ENCODE peak calls at places on chromosomes 7 and 10, in four cellular contexts. C, Y, O and E are unnamed samples.

GRCh38 chr10:123974406-123974805 is 82.8 kb upstream of the CPXM2 start:
- DNase-seq in C (no peak), Y (peak; percentile 52), O (no peak), E (no peak)

GRCh38 chr10:117509573-117509972 is 33.0 kb upstream of the EMX2 start:
- DNase-seq in C (no peak), Y (no peak), O (no peak), E (no peak)

GRCh38 chr10:106175760-106176377 is 988.6 kb downstream of the SORCS1 start:
- DNase-seq in C (no peak), Y (peak; percentile 12), O (peak; percentile 7), E (no peak)

GRCh38 chr7:136117539-136117938 is 140.4 kb upstream of the MTPN start:
- DNase-seq in C (no peak), Y (no peak), O (no peak), E (no peak)

GRCh38 chr7:122307228-122307619 is 2.7 kb upstream of the FEZF1 start:
- DNase-seq in C (no peak), Y (no peak), O (no peak), E (no peak)

GRCh38 chr10:126921974-126922525 is 16.8 kb downstream of the DOCK1 start:
- DNase-seq in C (no peak), Y (peak; percentile 91), O (no peak), E (no peak)

GRCh38 chr7:39085189-39085588 is 107.5 kb downstream of the POU6F2 start:
- DNase-seq in C (no peak), Y (no peak), O (no peak), E (no peak)

GRCh38 chr10:32577448-32577847 is 131.5 kb downstream of the CCDC7 start:
- DNase-seq in C (no peak), Y (peak; percentile 17), O (no peak), E (no peak)

GRCh38 chr7:150937848-150938561 is 40.1 kb downstream of the KCNH2 start:
- DNase-seq in C (no peak), Y (peak; percentile 70), O (no peak), E (no peak)

GRCh38 chr10:49115796-49116508 is 630 bp upstream of the VSTM4 start:
- DNase-seq in C (no peak), Y (no peak), O (no peak), E (peak; percentile 19)

GRCh38 chr7:12570529-12571461 is at the start of gene SCIN:
- DNase-seq in C (no peak), Y (peak; percentile 39), O (peak; percentile 32), E (peak; percentile 64)

GRCh38 chr7:32941996-32942782 is 15.1 kb upstream of the FKBP9 start:
- DNase-seq in C (peak; percentile 47), Y (peak; percentile 58), O (peak; percentile 71), E (no peak)

GRCh38 chr7:39184387-39184786 is 206.7 kb downstream of the POU6F2 start:
- DNase-seq in C (no peak), Y (no peak), O (no peak), E (no peak)

GRCh38 chr7:84073476-84073875 is 121.1 kb downstream of the SEMA3A start:
- DNase-seq in C (no peak), Y (peak; percentile 61), O (no peak), E (no peak)

GRCh38 chr7:30159698-30160143 is 24.9 kb downstream of the MTURN start:
- DNase-seq in C (no peak), Y (peak; percentile 45), O (no peak), E (no peak)

GRCh38 chr10:60093317-60093716 is 187.0 kb upstream of the CCDC6 start:
- DNase-seq in C (no peak), Y (no peak), O (no peak), E (no peak)

GRCh38 chr7:6256709-6257535 is 15.5 kb downstream of the CYTH3 start:
- DNase-seq in C (no peak), Y (peak; percentile 80), O (peak; percentile 62), E (no peak)

GRCh38 chr7:70696139-70696782 is 435.7 kb upstream of the GALNT17 start:
- DNase-seq in C (no peak), Y (peak; percentile 65), O (no peak), E (no peak)

GRCh38 chr10:6024334-6024682 is 37.9 kb downstream of the IL2RA start:
- DNase-seq in C (no peak), Y (no peak), O (no peak), E (no peak)

GRCh38 chr10:65430979-65431378 is 1494.9 kb upstream of the LRRTM3 start:
- DNase-seq in C (no peak), Y (no peak), O (no peak), E (no peak)

GRCh38 chr10:101557541-101557940 is 30.5 kb downstream of the POLL start:
- DNase-seq in C (no peak), Y (no peak), O (no peak), E (no peak)

GRCh38 chr7:107605223-107605815 is 25.3 kb downstream of the BCAP29 start:
- DNase-seq in C (no peak), Y (no peak), O (no peak), E (no peak)

GRCh38 chr10:128958881-128959690 is 508.0 kb upstream of the MGMT start:
- DNase-seq in C (no peak), Y (no peak), O (no peak), E (no peak)

GRCh38 chr10:46554166-46554781 is 2.2 kb downstream of the GPRIN2 start:
- DNase-seq in C (no peak), Y (no peak), O (no peak), E (no peak)

GRCh38 chr7:28298870-28299484 is 113.3 kb upstream of the CREB5 start:
- DNase-seq in C (no peak), Y (peak; percentile 50), O (no peak), E (no peak)

GRCh38 chr7:28618383-28618782 is 206.1 kb downstream of the CREB5 start:
- DNase-seq in C (no peak), Y (no peak), O (no peak), E (no peak)

GRCh38 chr7:70937424-70937823 is 194.5 kb upstream of the GALNT17 start:
- DNase-seq in C (no peak), Y (no peak), O (no peak), E (peak; percentile 5)

GRCh38 chr10:3091921-3092320 is 24.6 kb downstream of the PFKP start:
- DNase-seq in C (no peak), Y (no peak), O (no peak), E (no peak)

GRCh38 chr7:127484954-127485353 is 92.4 kb upstream of the ZNF800 start:
- DNase-seq in C (no peak), Y (no peak), O (no peak), E (no peak)

GRCh38 chr7:127485482-127485881 is 93.0 kb upstream of the ZNF800 start:
- DNase-seq in C (no peak), Y (no peak), O (no peak), E (no peak)

GRCh38 chr7:127487381-127487780 is 94.9 kb upstream of the ZNF800 start:
- DNase-seq in C (no peak), Y (no peak), O (no peak), E (no peak)

DNA sequence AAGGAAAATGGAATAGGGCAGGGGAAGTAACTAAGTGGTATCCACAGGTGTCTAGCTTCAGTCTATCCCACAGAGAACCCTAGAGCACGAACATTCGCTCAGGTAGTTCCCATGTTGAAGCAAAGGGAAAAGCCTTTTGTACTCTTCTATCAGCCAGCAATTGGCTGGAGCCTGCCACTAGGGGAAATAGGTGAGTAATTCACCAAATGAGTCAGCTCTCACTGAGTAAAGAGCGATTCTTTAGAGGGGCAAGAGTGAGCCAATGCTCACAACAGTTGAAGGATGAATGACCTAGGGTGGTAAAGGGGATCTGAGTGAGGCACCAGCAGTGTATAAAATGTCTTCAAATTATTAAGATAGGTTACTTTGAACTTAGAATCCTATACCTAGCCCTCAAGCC is 94.1 kb upstream of the ZNF800 start:
- DNase-seq in C (no peak), Y (no peak), O (no peak), E (no peak)
- TF ChIP-seq CTCF in C (no peak), Y (no peak), O (no peak), E (no peak)

GRCh38 chr10:100481462-100482081 is 18.8 kb downstream of the WNT8B start:
- DNase-seq in C (peak; percentile 91), Y (peak; percentile 70), O (peak; percentile 89), E (peak; percentile 46)
- TF ChIP-seq CTCF in C (no peak), Y (no peak), O (no peak), E (no peak)

DNA sequence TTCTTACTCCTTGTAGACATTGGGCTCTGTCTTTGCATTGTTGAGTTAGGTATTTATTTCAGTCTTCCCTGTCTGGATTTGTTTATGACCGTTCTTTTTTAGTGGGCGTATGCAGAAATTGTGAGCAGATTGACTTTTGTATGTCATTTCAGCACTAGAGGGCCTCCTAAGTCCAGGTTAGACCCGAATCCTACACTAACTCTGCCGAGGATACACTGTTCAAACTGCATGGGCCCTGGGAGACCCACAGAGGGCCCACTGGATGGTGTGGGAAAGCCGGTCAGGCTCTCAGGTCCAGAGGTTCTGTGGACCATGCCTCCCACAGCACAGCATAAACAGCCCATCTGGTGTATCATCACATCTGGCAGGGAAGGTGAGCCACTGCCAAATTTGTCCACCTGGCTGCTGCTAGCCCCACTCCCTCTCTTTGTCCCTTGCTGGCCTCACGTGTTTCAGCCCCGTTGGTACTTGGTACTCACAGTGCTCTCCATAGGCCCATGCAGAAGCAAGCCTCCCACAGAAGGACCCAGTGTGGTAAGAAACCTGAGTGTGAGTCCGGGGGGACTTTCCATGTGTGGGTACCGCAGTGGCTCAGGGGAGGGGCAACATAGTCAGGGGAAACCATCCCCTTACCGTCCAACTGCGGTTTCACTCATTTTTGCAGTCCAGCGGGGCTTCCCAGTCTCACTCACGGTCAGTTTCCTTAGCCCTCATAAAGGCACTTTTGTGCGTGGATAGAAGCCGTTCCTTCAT is 112.8 kb downstream of the APBB1IP start:
- DNase-seq in C (no peak), Y (no peak), O (no peak), E (no peak)
- TF ChIP-seq CTCF in C (no peak), Y (no peak), O (no peak), E (no peak)

DNA sequence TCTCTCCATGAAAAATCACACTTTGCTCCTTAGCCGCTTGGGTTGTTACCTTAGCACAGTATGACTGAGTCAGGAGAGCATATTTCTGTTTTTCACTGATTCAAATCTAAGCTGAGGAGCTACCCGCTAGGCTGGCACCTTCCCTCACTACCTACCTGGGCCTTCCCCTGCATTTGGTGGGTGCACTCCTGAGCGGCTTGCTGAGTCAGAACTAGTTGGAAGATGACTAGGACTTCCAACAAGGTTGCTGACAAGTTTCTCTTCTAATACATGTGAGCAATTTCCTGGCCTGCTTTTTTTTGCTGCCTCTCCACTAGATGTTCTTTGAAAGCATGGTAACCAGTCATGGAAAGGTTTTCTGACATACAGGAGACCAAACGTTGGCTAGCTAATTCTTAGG is 43.8 kb upstream of the SEC61G start:
- DNase-seq in C (no peak), Y (peak; percentile 57), O (no peak), E (no peak)
- TF ChIP-seq CTCF in C (no peak), Y (no peak), O (no peak), E (no peak)

GRCh38 chr10:36885746-36886145 is 239.7 kb upstream of the ANKRD30A start:
- DNase-seq in C (no peak), Y (no peak), O (no peak), E (no peak)

GRCh38 chr10:36886303-36886891 is 239.0 kb upstream of the ANKRD30A start:
- DNase-seq in C (no peak), Y (no peak), O (no peak), E (no peak)

DNA sequence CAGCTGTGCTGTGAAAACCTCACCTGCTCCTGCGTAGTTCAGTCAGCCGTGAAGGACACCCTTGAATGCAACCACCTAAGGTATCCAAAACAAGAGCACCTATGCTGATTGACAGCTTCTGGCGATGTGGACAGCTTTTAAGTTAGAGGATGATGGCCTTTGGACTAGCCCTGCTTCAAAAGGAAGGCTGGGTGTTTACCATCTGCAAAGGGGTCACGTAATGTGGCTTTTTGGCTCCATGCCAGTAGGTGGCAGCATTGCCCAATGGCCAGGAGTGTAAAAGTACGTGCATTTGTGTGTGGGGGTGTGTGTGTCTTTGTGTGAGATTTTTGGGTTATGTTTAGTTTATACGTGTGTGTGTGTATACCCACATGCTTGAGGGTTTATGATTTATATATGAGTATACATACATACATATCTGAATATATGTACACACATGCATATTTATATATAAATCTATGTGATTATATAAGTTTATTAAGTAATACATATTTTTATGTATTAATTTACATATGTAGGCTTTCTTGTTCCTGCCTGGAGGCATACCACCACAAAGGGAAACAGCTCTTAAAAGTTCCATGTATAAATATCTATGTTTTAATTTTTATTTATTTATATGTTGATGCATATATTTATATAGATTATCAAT is 236.3 kb upstream of the ANKRD30A start:
- DNase-seq in C (peak; percentile 16), Y (no peak), O (peak; percentile 17), E (no peak)
- TF ChIP-seq CTCF in C (no peak), Y (no peak), O (peak; percentile 83), E (no peak)